ENCODE peak calls at places on chromosomes 7 and 10, in eight cellular contexts. T is CD8-positive, alpha-beta T cell; L is cardiac muscle cell; S is ovary; N is fibroblast of lung; X is K562; H is hepatocyte; P is BJ. R is an unnamed sample.

GRCh38 chr7:157690058-157690832 is 353.4 kb downstream of the DNAJB6 start:
- DNase-seq in T (no peak), L (no peak), S (no peak), N (peak), X (no peak), H (no peak), P (no peak), R (no peak)

GRCh38 chr10:95391570-95392249 is 100.9 kb upstream of the PDLIM1 start:
- DNase-seq in T (no peak), L (peak), S (no peak), N (peak), X (peak), H (peak), P (no peak), R (no peak)

GRCh38 chr10:77774940-77775391 is 137.4 kb upstream of the KCNMA1 start:
- DNase-seq in T (no peak), L (no peak), S (no peak), N (peak), X (no peak), H (no peak), P (no peak), R (no peak)

GRCh38 chr7:36048902-36049240 is 104.2 kb upstream of the EEPD1 start:
- DNase-seq in T (no peak), L (peak), S (no peak), N (peak), X (no peak), H (no peak), P (no peak), R (no peak)

GRCh38 chr10:85851300-85851699 is 515.3 kb downstream of the GRID1 start:
- DNase-seq in T (no peak), L (peak), S (no peak), N (peak), X (no peak), H (peak), P (no peak), R (no peak)

GRCh38 chr7:37201003-37201875 is 247.4 kb downstream of the ELMO1 start:
- DNase-seq in T (peak), L (peak), S (peak), N (peak), X (peak), H (peak), P (no peak), R (peak)

GRCh38 chr10:105352827-105353226 is 711.7 kb downstream of the SORCS3 start:
- DNase-seq in T (no peak), L (no peak), S (no peak), N (no peak), X (no peak), H (no peak), P (no peak), R (no peak)

GRCh38 chr10:30185916-30186315 is 126.5 kb upstream of the JCAD start:
- DNase-seq in T (no peak), L (peak), S (no peak), N (peak), X (no peak), H (no peak), P (peak), R (no peak)

GRCh38 chr7:15561840-15562239 is at the start of gene AGMO:
- DNase-seq in T (no peak), L (peak), S (peak), N (no peak), X (no peak), H (peak), P (no peak), R (no peak)

GRCh38 chr7:158075633-158076001 is 512.0 kb downstream of the PTPRN2 start:
- DNase-seq in T (no peak), L (no peak), S (no peak), N (no peak), X (no peak), H (no peak), P (no peak), R (no peak)

GRCh38 chr7:39219869-39220268 is 242.2 kb downstream of the POU6F2 start:
- DNase-seq in T (no peak), L (no peak), S (no peak), N (no peak), X (no peak), H (no peak), P (no peak), R (no peak)

GRCh38 chr10:51619365-51619764 is 80.0 kb downstream of the CSTF2T start:
- DNase-seq in T (no peak), L (no peak), S (no peak), N (no peak), X (no peak), H (no peak), P (no peak), R (no peak)

GRCh38 chr10:123766012-123766411 is 99.9 kb downstream of the GPR26 start:
- DNase-seq in T (no peak), L (no peak), S (no peak), N (no peak), X (no peak), H (no peak), P (no peak), R (no peak)

GRCh38 chr7:99098824-99099498 is 44.9 kb downstream of the SMURF1 start:
- DNase-seq in T (no peak), L (peak), S (no peak), N (no peak), X (no peak), H (peak), P (no peak), R (peak)

GRCh38 chr10:4834896-4835405 is 8.9 kb downstream of the AKR1E2 start:
- DNase-seq in T (no peak), L (no peak), S (no peak), N (no peak), X (no peak), H (no peak), P (no peak), R (no peak)

GRCh38 chr10:114397651-114398145 is 6.6 kb downstream of the AFAP1L2 start:
- DNase-seq in T (no peak), L (peak), S (no peak), N (peak), X (no peak), H (peak), P (no peak), R (no peak)
- TF ChIP-seq CTCF in T (no peak), L (no peak), S (no peak), N (no peak), X (no peak), H (peak), P (no peak), R (no peak)

DNA sequence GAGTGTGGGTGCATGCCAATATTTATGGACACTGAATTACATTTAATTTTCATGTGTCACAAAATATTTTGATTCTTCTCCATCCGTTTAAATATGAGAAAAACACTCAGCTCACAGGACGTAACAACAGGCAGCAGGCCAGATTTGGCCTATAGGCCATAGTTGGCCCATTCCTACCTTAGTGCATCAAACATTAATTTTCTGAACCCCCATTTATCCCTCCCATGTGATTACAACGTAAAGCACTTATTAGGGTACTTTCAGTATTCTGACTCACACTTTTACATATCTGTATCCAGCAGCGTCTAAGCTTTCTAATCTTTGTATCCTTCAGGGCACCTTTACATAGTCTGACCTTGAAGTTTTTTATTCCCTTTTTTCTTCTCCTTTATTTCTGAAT is 4.0 kb downstream of the IDI1 start:
- DNase-seq in T (no peak), L (no peak), S (no peak), N (no peak), X (no peak), H (no peak), P (no peak), R (no peak)
- H3K4me3 ChIP-seq in T (no peak), L (no peak), S (no peak), N (no peak), X (no peak), H (no peak), P (no peak), R (no peak)

GRCh38 chr10:23675588-23675987 is 236.7 kb downstream of the OTUD1 start:
- DNase-seq in T (no peak), L (no peak), S (no peak), N (no peak), X (no peak), H (no peak), P (no peak), R (no peak)
- TF ChIP-seq CTCF in T (no peak), L (no peak), S (no peak), N (no peak), X (no peak), H (no peak), P (no peak), R (no peak)

DNA sequence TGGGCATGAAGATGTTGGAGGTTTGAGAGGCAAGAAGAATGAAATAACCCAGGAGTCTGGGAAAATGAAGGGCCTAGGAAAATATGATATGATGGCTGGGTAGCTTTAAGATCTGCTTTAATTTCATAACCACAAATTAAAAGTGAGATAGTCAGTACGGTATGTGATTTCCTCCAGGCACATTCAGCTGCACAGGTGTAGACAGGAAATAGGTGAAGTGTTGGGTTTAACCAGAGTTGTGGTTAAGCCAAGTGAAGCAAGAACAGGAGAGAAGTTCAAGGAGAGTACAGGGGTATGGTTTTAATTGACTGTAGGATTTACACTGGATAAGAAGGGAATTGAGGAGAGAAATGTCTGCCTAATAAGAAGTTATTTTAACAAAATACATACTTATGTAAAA is 2.6 kb downstream of the PNLIPRP3 start:
- DNase-seq in T (no peak), L (no peak), S (no peak), N (no peak), X (no peak), H (no peak), P (no peak), R (no peak)
- H3K4me3 ChIP-seq in T (no peak), L (no peak), S (no peak), N (no peak), X (no peak), H (no peak), P (no peak), R (no peak)

DNA sequence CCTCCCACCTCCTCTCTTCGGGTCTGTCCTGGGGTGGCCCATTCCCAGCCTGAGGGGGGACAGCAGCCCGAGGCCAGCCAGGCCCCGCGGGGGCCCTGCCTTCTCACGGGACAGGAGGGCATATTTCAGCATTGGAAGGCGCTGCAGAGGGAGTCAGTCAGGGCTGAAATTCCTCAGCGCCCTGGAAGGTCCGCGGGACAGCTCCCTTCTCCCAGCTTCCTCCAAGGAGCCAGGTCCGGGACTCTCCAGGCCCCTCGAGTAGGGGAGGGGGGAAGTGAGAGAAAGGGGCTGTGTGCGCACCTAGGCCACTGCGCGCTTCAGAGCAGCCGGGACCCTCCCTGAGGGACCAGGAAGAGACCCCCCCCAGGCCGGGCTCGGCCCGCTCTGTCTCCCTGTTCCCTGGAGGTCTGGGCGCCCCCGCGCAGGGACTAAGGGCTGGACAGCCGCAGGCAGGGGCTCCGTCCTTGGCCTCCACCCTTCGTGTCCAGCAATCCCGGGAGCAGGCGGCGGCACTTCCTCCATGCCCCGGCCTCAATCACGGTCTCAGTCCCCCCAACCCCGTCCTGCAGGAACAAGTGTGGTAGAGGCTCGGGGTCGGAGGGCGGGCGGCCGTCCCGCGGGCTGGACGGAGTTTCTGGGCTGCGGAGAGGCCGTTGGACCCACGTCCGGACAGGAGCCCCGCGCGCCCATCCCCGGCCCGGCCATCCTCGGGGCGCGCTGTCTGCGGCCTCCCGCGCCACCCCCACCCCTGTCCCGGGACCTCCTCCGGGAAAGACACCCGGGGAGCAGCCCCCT is 6.0 kb upstream of the ELFN1 start:
- DNase-seq in T (no peak), L (no peak), S (no peak), N (no peak), X (no peak), H (peak), P (no peak), R (no peak)
- TF ChIP-seq CTCF in T (no peak), L (no peak), S (no peak), N (no peak), X (no peak), H (no peak), P (no peak), R (no peak)

GRCh38 chr10:47376522-47377220 is 7.4 kb downstream of the ZNF488 start:
- DNase-seq in T (peak), L (no peak), S (no peak), N (no peak), X (no peak), H (no peak), P (no peak), R (no peak)

GRCh38 chr10:47372726-47373125 is 11.4 kb downstream of the ZNF488 start:
- DNase-seq in T (peak), L (no peak), S (no peak), N (no peak), X (no peak), H (no peak), P (no peak), R (no peak)

GRCh38 chr10:47378606-47379444 is 5.3 kb downstream of the ZNF488 start:
- DNase-seq in T (peak), L (no peak), S (no peak), N (no peak), X (no peak), H (no peak), P (no peak), R (no peak)

GRCh38 chr10:47371629-47372485 is 12.2 kb downstream of the ZNF488 start:
- DNase-seq in T (peak), L (no peak), S (no peak), N (no peak), X (no peak), H (no peak), P (no peak), R (no peak)

GRCh38 chr10:47374611-47375536 is 9.2 kb downstream of the ZNF488 start:
- DNase-seq in T (peak), L (peak), S (no peak), N (peak), X (no peak), H (no peak), P (no peak), R (no peak)
- H3K4me3 ChIP-seq in T (no peak), L (no peak), S (no peak), N (no peak), X (no peak), H (no peak), P (no peak), R (no peak)

DNA sequence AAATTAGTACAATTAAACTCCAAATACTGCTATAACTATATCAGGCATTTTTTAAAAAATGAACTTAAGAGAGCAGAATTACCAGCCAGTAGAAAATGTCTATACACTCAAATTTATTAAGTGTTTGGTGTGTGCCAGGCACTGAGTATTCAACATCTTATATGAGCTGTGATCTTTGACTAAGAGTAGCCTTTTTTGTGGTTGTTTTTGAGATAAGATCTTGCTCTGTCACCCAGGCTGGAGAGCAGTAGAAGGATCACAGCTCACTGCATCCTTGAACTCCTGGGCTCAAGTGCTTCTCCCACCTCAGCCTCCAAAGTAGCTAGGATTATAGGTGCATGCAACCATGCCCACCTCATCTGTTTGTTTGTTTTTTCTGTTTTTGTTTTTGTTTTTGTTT is 102.5 kb upstream of the CELF2 start:
- DNase-seq in T (no peak), L (no peak), S (no peak), N (peak), X (no peak), H (no peak), P (no peak), R (no peak)
- TF ChIP-seq CTCF in T (no peak), L (no peak), S (no peak), N (no peak), X (no peak), H (no peak), P (no peak), R (no peak)